ENCODE peak calls at places on chromosomes 12 and 14, in six cellular contexts. One of them, this sample, is unnamed.

GRCh38 chr12:905273-906076 is 44.0 kb downstream of the RAD52 start:
- DNase-seq in HCT116: no peak
- DNase-seq in H1: no peak
- DNase-seq in HepG2: no peak
- DNase-seq in SK-N-SH: no peak
- DNase-seq in GM12878: no peak
- DNase-seq in this sample: no peak

GRCh38 chr14:88852632-88853031 is 28.2 kb downstream of the TTC8 start:
- DNase-seq in HCT116: no peak
- DNase-seq in GM12878: no peak
- DNase-seq in SK-N-SH: peak
- DNase-seq in H1: no peak
- DNase-seq in HepG2: no peak
- DNase-seq in this sample: no peak

GRCh38 chr12:27515671-27516070 is 8.3 kb upstream of the PPFIBP1 start:
- DNase-seq in H1: no peak
- DNase-seq in SK-N-SH: no peak
- DNase-seq in HepG2: no peak
- DNase-seq in GM12878: no peak
- DNase-seq in HCT116: no peak
- DNase-seq in this sample: no peak

GRCh38 chr14:97185186-97185585 is 388.0 kb downstream of the VRK1 start:
- DNase-seq in GM12878: no peak
- DNase-seq in H1: peak
- DNase-seq in HepG2: no peak
- DNase-seq in HCT116: no peak
- DNase-seq in SK-N-SH: no peak
- DNase-seq in this sample: peak

GRCh38 chr12:49346659-49347306 is at the start of gene DNAJC22:
- DNase-seq in GM12878: no peak
- DNase-seq in HCT116: no peak
- DNase-seq in SK-N-SH: no peak
- DNase-seq in HepG2: no peak
- DNase-seq in H1: peak
- DNase-seq in this sample: no peak

GRCh38 chr14:44945264-44945663 is 16.5 kb downstream of the KLHL28 start:
- DNase-seq in SK-N-SH: no peak
- DNase-seq in GM12878: no peak
- DNase-seq in HepG2: no peak
- DNase-seq in H1: no peak
- DNase-seq in HCT116: no peak
- DNase-seq in this sample: no peak

GRCh38 chr14:55052259-55052930 is 948 bp downstream of the MAPK1IP1L start:
- DNase-seq in HCT116: no peak
- DNase-seq in GM12878: no peak
- DNase-seq in H1: no peak
- DNase-seq in HepG2: no peak
- DNase-seq in SK-N-SH: no peak
- DNase-seq in this sample: no peak

GRCh38 chr14:33945329-33945728 is 5.5 kb downstream of the EGLN3 start:
- DNase-seq in H1: no peak
- DNase-seq in HCT116: no peak
- DNase-seq in GM12878: no peak
- DNase-seq in SK-N-SH: no peak
- DNase-seq in HepG2: no peak
- DNase-seq in this sample: no peak

GRCh38 chr14:37246427-37246829 is 48.7 kb downstream of the MIPOL1 start:
- DNase-seq in HCT116: peak
- DNase-seq in H1: no peak
- DNase-seq in GM12878: no peak
- DNase-seq in HepG2: peak
- DNase-seq in SK-N-SH: peak
- DNase-seq in this sample: no peak

GRCh38 chr12:91053951-91054715 is 3.7 kb downstream of the KERA start:
- DNase-seq in H1: no peak
- DNase-seq in SK-N-SH: no peak
- DNase-seq in HepG2: no peak
- DNase-seq in GM12878: no peak
- DNase-seq in HCT116: no peak
- DNase-seq in this sample: no peak

GRCh38 chr12:122185494-122186082 is 2.7 kb downstream of the LRRC43 start:
- DNase-seq in GM12878: no peak
- DNase-seq in HepG2: no peak
- DNase-seq in HCT116: no peak
- DNase-seq in SK-N-SH: no peak
- DNase-seq in H1: no peak
- DNase-seq in this sample: no peak

GRCh38 chr14:77924392-77924948 is 124.6 kb downstream of the ADCK1 start:
- DNase-seq in H1: no peak
- DNase-seq in SK-N-SH: no peak
- DNase-seq in HepG2: no peak
- DNase-seq in GM12878: no peak
- DNase-seq in HCT116: no peak
- DNase-seq in this sample: no peak

GRCh38 chr14:50675597-50675996 is 7.5 kb upstream of the SAV1 start:
- DNase-seq in HepG2: no peak
- DNase-seq in SK-N-SH: no peak
- DNase-seq in GM12878: no peak
- DNase-seq in HCT116: no peak
- DNase-seq in H1: no peak
- DNase-seq in this sample: no peak

GRCh38 chr12:3928538-3929220 is 55.5 kb upstream of the PARP11 start:
- DNase-seq in H1: no peak
- DNase-seq in HCT116: no peak
- DNase-seq in SK-N-SH: no peak
- DNase-seq in HepG2: no peak
- DNase-seq in GM12878: no peak
- DNase-seq in this sample: no peak

GRCh38 chr12:111503116-111503515 is 96.0 kb downstream of the ATXN2 start:
- DNase-seq in HCT116: no peak
- DNase-seq in SK-N-SH: no peak
- DNase-seq in GM12878: no peak
- DNase-seq in HepG2: no peak
- DNase-seq in H1: no peak
- DNase-seq in this sample: no peak

GRCh38 chr12:111446044-111446581 is 40.4 kb downstream of the SH2B3 start:
- DNase-seq in HCT116: no peak
- DNase-seq in SK-N-SH: peak
- DNase-seq in H1: peak
- DNase-seq in HepG2: no peak
- DNase-seq in GM12878: no peak
- DNase-seq in this sample: no peak

GRCh38 chr14:73712540-73713141 is 1.5 kb downstream of the PNMA1 start:
- DNase-seq in GM12878: no peak
- DNase-seq in H1: no peak
- DNase-seq in HepG2: no peak
- DNase-seq in HCT116: no peak
- DNase-seq in SK-N-SH: peak
- DNase-seq in this sample: no peak

GRCh38 chr12:71269199-71269598 is 111.4 kb upstream of the TSPAN8 start:
- DNase-seq in SK-N-SH: no peak
- DNase-seq in HCT116: no peak
- DNase-seq in HepG2: no peak
- DNase-seq in H1: no peak
- DNase-seq in GM12878: no peak
- DNase-seq in this sample: no peak

GRCh38 chr14:99164712-99165111 is 107.3 kb downstream of the BCL11B start:
- DNase-seq in SK-N-SH: no peak
- DNase-seq in HCT116: no peak
- DNase-seq in GM12878: no peak
- DNase-seq in HepG2: no peak
- DNase-seq in H1: no peak
- DNase-seq in this sample: no peak

GRCh38 chr12:7498832-7499231 is 4.7 kb downstream of the CD163 start:
- DNase-seq in HepG2: no peak
- DNase-seq in SK-N-SH: no peak
- DNase-seq in H1: no peak
- DNase-seq in GM12878: no peak
- DNase-seq in HCT116: no peak
- DNase-seq in this sample: no peak

GRCh38 chr12:6987956-6988573 is 17.4 kb downstream of the EMG1 start:
- DNase-seq in H1: no peak
- DNase-seq in GM12878: no peak
- DNase-seq in HepG2: no peak
- DNase-seq in HCT116: no peak
- DNase-seq in SK-N-SH: no peak
- DNase-seq in this sample: no peak

GRCh38 chr12:47894068-47894467 is 10.7 kb downstream of the VDR start:
- DNase-seq in H1: no peak
- DNase-seq in HCT116: no peak
- DNase-seq in GM12878: no peak
- DNase-seq in SK-N-SH: no peak
- DNase-seq in HepG2: no peak
- DNase-seq in this sample: no peak

GRCh38 chr12:130431176-130431575 is 93.5 kb downstream of the PIWIL1 start:
- DNase-seq in SK-N-SH: no peak
- DNase-seq in GM12878: no peak
- DNase-seq in HepG2: no peak
- DNase-seq in H1: no peak
- DNase-seq in HCT116: no peak
- DNase-seq in this sample: no peak

GRCh38 chr14:74913986-74914573 is 9.0 kb downstream of the RPS6KL1 start:
- DNase-seq in H1: no peak
- DNase-seq in HepG2: peak
- DNase-seq in HCT116: peak
- DNase-seq in GM12878: no peak
- DNase-seq in SK-N-SH: peak
- DNase-seq in this sample: peak

GRCh38 chr12:27822076-27822712 is 42.2 kb upstream of the MANSC4 start:
- DNase-seq in HCT116: peak
- DNase-seq in SK-N-SH: no peak
- DNase-seq in H1: no peak
- DNase-seq in HepG2: no peak
- DNase-seq in GM12878: peak
- DNase-seq in this sample: peak

GRCh38 chr12:7303230-7303629 is 642 bp upstream of the ACSM4 start:
- DNase-seq in SK-N-SH: no peak
- DNase-seq in GM12878: no peak
- DNase-seq in HCT116: no peak
- DNase-seq in H1: no peak
- DNase-seq in HepG2: no peak
- DNase-seq in this sample: no peak

GRCh38 chr12:121908702-121909101 is 9.7 kb upstream of the CFAP251 start:
- DNase-seq in HepG2: no peak
- DNase-seq in H1: no peak
- DNase-seq in HCT116: no peak
- DNase-seq in GM12878: no peak
- DNase-seq in SK-N-SH: no peak
- DNase-seq in this sample: no peak

GRCh38 chr12:115871714-115872113 is 405.8 kb downstream of the MED13L start:
- DNase-seq in HepG2: peak
- DNase-seq in SK-N-SH: peak
- DNase-seq in H1: no peak
- DNase-seq in GM12878: no peak
- DNase-seq in HCT116: peak
- DNase-seq in this sample: peak
- TF ChIP-seq SIN3A in HepG2: no peak
- TF ChIP-seq SIN3A in SK-N-SH: no peak
- TF ChIP-seq SIN3A in H1: no peak
- TF ChIP-seq SIN3A in GM12878: no peak
- TF ChIP-seq SIN3A in HCT116: no peak
- TF ChIP-seq SIN3A in this sample: no peak

GRCh38 chr12:21502872-21503271 is 1.3 kb downstream of the GOLT1B start:
- DNase-seq in HepG2: no peak
- DNase-seq in H1: no peak
- DNase-seq in GM12878: no peak
- DNase-seq in HCT116: no peak
- DNase-seq in SK-N-SH: no peak
- DNase-seq in this sample: no peak
- TF ChIP-seq SIN3A in HepG2: no peak
- TF ChIP-seq SIN3A in H1: no peak
- TF ChIP-seq SIN3A in GM12878: no peak
- TF ChIP-seq SIN3A in HCT116: no peak
- TF ChIP-seq SIN3A in SK-N-SH: no peak
- TF ChIP-seq SIN3A in this sample: no peak

GRCh38 chr14:71574976-71575375 is 357.3 kb upstream of the RGS6 start:
- DNase-seq in HepG2: no peak
- DNase-seq in SK-N-SH: no peak
- DNase-seq in HCT116: no peak
- DNase-seq in H1: no peak
- DNase-seq in GM12878: no peak
- DNase-seq in this sample: peak
- TF ChIP-seq SIN3A in HepG2: no peak
- TF ChIP-seq SIN3A in SK-N-SH: no peak
- TF ChIP-seq SIN3A in HCT116: no peak
- TF ChIP-seq SIN3A in H1: no peak
- TF ChIP-seq SIN3A in GM12878: no peak
- TF ChIP-seq SIN3A in this sample: no peak

GRCh38 chr12:84492381-84492883 is 420.2 kb downstream of the SLC6A15 start:
- DNase-seq in SK-N-SH: no peak
- DNase-seq in HCT116: no peak
- DNase-seq in GM12878: no peak
- DNase-seq in HepG2: no peak
- DNase-seq in H1: no peak
- DNase-seq in this sample: no peak
- TF ChIP-seq SIN3A in SK-N-SH: no peak
- TF ChIP-seq SIN3A in HCT116: no peak
- TF ChIP-seq SIN3A in GM12878: no peak
- TF ChIP-seq SIN3A in HepG2: no peak
- TF ChIP-seq SIN3A in H1: no peak
- TF ChIP-seq SIN3A in this sample: no peak

This sample was measured in Panc1.